ENCODE peak calls at places on chromosomes 16 and 17, in ten cellular contexts. One of them, this sample, is unnamed.

GRCh38 chr17:54967621-54968258 is 714 bp downstream of the COX11 start:
- DNase-seq in fibroblast of the aortic adventitia: peak
- DNase-seq in left ventricle myocardium inferior: no peak
- DNase-seq in fibroblast of pulmonary artery: no peak
- DNase-seq in lung: no peak
- DNase-seq in ovary: no peak
- DNase-seq in endodermal cell: peak
- DNase-seq in mammary epithelial cell: peak
- DNase-seq in upper lobe of right lung: no peak
- DNase-seq in cardiac fibroblast: peak
- DNase-seq in this sample: no peak

GRCh38 chr16:54509406-54509931 is 222.9 kb upstream of the IRX3 start:
- DNase-seq in fibroblast of pulmonary artery: no peak
- DNase-seq in ovary: no peak
- DNase-seq in endodermal cell: no peak
- DNase-seq in fibroblast of the aortic adventitia: no peak
- DNase-seq in left ventricle myocardium inferior: no peak
- DNase-seq in lung: no peak
- DNase-seq in upper lobe of right lung: no peak
- DNase-seq in cardiac fibroblast: no peak
- DNase-seq in mammary epithelial cell: no peak
- DNase-seq in this sample: no peak

GRCh38 chr17:38320482-38320881 is 23.3 kb downstream of the GPR179 start:
- DNase-seq in fibroblast of pulmonary artery: no peak
- DNase-seq in ovary: no peak
- DNase-seq in lung: peak
- DNase-seq in fibroblast of the aortic adventitia: no peak
- DNase-seq in mammary epithelial cell: no peak
- DNase-seq in left ventricle myocardium inferior: no peak
- DNase-seq in endodermal cell: no peak
- DNase-seq in upper lobe of right lung: peak
- DNase-seq in cardiac fibroblast: no peak
- DNase-seq in this sample: no peak

GRCh38 chr17:38584350-38584925 is 21.3 kb downstream of the SRCIN1 start:
- DNase-seq in mammary epithelial cell: peak
- DNase-seq in endodermal cell: peak
- DNase-seq in fibroblast of pulmonary artery: peak
- DNase-seq in ovary: peak
- DNase-seq in upper lobe of right lung: peak
- DNase-seq in lung: peak
- DNase-seq in fibroblast of the aortic adventitia: peak
- DNase-seq in left ventricle myocardium inferior: peak
- DNase-seq in cardiac fibroblast: peak
- DNase-seq in this sample: no peak

GRCh38 chr17:73797594-73798110 is 153.4 kb upstream of the SDK2 start:
- DNase-seq in mammary epithelial cell: no peak
- DNase-seq in cardiac fibroblast: no peak
- DNase-seq in upper lobe of right lung: no peak
- DNase-seq in fibroblast of the aortic adventitia: no peak
- DNase-seq in lung: no peak
- DNase-seq in left ventricle myocardium inferior: no peak
- DNase-seq in endodermal cell: peak
- DNase-seq in fibroblast of pulmonary artery: no peak
- DNase-seq in ovary: no peak
- DNase-seq in this sample: no peak

GRCh38 chr17:13587487-13588338 is 14.0 kb downstream of the HS3ST3A1 start:
- DNase-seq in fibroblast of the aortic adventitia: peak
- DNase-seq in ovary: no peak
- DNase-seq in fibroblast of pulmonary artery: no peak
- DNase-seq in cardiac fibroblast: no peak
- DNase-seq in left ventricle myocardium inferior: no peak
- DNase-seq in upper lobe of right lung: no peak
- DNase-seq in mammary epithelial cell: no peak
- DNase-seq in lung: no peak
- DNase-seq in endodermal cell: no peak
- DNase-seq in this sample: no peak

GRCh38 chr17:31469959-31470358 is 78.5 kb downstream of the RAB11FIP4 start:
- DNase-seq in upper lobe of right lung: no peak
- DNase-seq in endodermal cell: peak
- DNase-seq in fibroblast of the aortic adventitia: no peak
- DNase-seq in mammary epithelial cell: no peak
- DNase-seq in left ventricle myocardium inferior: no peak
- DNase-seq in ovary: no peak
- DNase-seq in cardiac fibroblast: no peak
- DNase-seq in lung: no peak
- DNase-seq in fibroblast of pulmonary artery: no peak
- DNase-seq in this sample: no peak

GRCh38 chr16:87780385-87780989 is 14.7 kb upstream of the KLHDC4 start:
- DNase-seq in mammary epithelial cell: peak
- DNase-seq in endodermal cell: no peak
- DNase-seq in lung: peak
- DNase-seq in left ventricle myocardium inferior: peak
- DNase-seq in fibroblast of the aortic adventitia: peak
- DNase-seq in cardiac fibroblast: peak
- DNase-seq in upper lobe of right lung: peak
- DNase-seq in ovary: no peak
- DNase-seq in fibroblast of pulmonary artery: peak
- DNase-seq in this sample: no peak

GRCh38 chr16:53456625-53457024 is 22.4 kb downstream of the RBL2 start:
- DNase-seq in upper lobe of right lung: no peak
- DNase-seq in fibroblast of pulmonary artery: no peak
- DNase-seq in ovary: no peak
- DNase-seq in fibroblast of the aortic adventitia: no peak
- DNase-seq in left ventricle myocardium inferior: no peak
- DNase-seq in lung: no peak
- DNase-seq in endodermal cell: no peak
- DNase-seq in cardiac fibroblast: no peak
- DNase-seq in mammary epithelial cell: no peak
- DNase-seq in this sample: no peak

DNA sequence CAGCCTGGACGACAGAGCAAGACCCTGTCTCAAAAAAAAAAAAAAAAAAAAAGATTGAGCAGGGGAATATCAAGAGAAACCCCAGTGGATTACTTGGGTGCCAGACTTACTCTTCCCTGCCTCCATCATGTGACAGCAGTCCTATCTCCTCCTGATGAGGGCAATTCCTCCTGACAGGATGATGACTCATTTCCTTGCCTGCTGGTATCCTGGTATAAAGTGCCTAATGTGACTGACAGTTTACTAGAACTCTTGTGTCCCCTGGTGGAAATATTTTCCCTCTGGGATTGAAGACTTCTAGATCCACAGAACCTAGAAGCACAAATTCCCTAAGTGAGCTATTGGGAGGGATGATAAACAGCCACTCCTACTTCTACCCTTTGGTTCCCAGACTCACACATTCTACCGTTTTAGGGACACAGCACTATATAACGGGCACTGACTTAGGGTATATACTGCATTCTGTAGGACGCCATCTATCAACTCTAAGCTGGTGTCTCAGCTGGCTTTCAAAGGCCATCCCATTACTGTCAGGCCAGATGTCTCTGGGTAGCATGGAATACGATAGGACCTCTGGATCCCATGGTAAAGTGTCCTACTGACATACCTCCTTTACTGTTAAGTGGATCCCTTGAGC is 114.6 kb upstream of the MED13 start:
- DNase-seq in mammary epithelial cell: peak
- DNase-seq in fibroblast of the aortic adventitia: peak
- DNase-seq in left ventricle myocardium inferior: no peak
- DNase-seq in fibroblast of pulmonary artery: peak
- DNase-seq in endodermal cell: no peak
- DNase-seq in cardiac fibroblast: peak
- DNase-seq in upper lobe of right lung: no peak
- DNase-seq in ovary: no peak
- DNase-seq in lung: no peak
- DNase-seq in this sample: no peak
- TF ChIP-seq CTCF in mammary epithelial cell: peak
- TF ChIP-seq CTCF in fibroblast of the aortic adventitia: no peak
- TF ChIP-seq CTCF in left ventricle myocardium inferior: no peak
- TF ChIP-seq CTCF in fibroblast of pulmonary artery: no peak
- TF ChIP-seq CTCF in endodermal cell: no peak
- TF ChIP-seq CTCF in cardiac fibroblast: no peak
- TF ChIP-seq CTCF in upper lobe of right lung: no peak
- TF ChIP-seq CTCF in ovary: no peak
- TF ChIP-seq CTCF in lung: no peak
- TF ChIP-seq CTCF in this sample: no peak

DNA sequence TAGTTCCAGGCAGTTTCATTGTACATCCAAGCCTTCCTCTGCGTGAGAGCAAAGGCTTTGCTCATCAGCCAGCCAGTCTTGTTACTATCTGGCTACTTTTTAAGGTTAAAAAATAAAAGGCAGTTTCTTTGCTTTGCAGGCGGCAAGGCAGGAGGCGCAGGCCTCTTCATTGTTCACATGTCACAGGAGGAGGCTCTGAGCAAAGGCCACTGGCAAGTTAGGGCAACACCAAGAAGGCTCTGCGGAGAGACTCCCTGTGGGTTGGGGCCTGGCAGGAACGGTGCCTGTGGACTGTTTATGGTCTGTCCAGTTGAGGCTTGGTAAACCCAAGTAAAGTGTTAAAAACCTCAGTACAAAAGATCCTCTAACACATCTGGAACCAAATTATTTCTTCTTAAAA is 3.9 kb upstream of the NT5C start:
- DNase-seq in fibroblast of pulmonary artery: no peak
- DNase-seq in fibroblast of the aortic adventitia: no peak
- DNase-seq in mammary epithelial cell: no peak
- DNase-seq in cardiac fibroblast: no peak
- DNase-seq in lung: no peak
- DNase-seq in upper lobe of right lung: no peak
- DNase-seq in ovary: no peak
- DNase-seq in left ventricle myocardium inferior: no peak
- DNase-seq in endodermal cell: no peak
- DNase-seq in this sample: no peak
- H3K4me3 ChIP-seq in fibroblast of pulmonary artery: no peak
- H3K4me3 ChIP-seq in fibroblast of the aortic adventitia: no peak
- H3K4me3 ChIP-seq in mammary epithelial cell: no peak
- H3K4me3 ChIP-seq in cardiac fibroblast: no peak
- H3K4me3 ChIP-seq in lung: no peak
- H3K4me3 ChIP-seq in upper lobe of right lung: no peak
- H3K4me3 ChIP-seq in ovary: no peak
- H3K4me3 ChIP-seq in left ventricle myocardium inferior: no peak
- H3K4me3 ChIP-seq in endodermal cell: no peak
- H3K4me3 ChIP-seq in this sample: no peak

GRCh38 chr16:72962347-72962746 is 85.6 kb downstream of the ZFHX3 start:
- DNase-seq in mammary epithelial cell: no peak
- DNase-seq in left ventricle myocardium inferior: no peak
- DNase-seq in upper lobe of right lung: no peak
- DNase-seq in ovary: no peak
- DNase-seq in fibroblast of the aortic adventitia: no peak
- DNase-seq in fibroblast of pulmonary artery: no peak
- DNase-seq in cardiac fibroblast: no peak
- DNase-seq in endodermal cell: no peak
- DNase-seq in lung: no peak
- DNase-seq in this sample: no peak

GRCh38 chr16:72961863-72962262 is 86.1 kb downstream of the ZFHX3 start:
- DNase-seq in fibroblast of the aortic adventitia: no peak
- DNase-seq in endodermal cell: peak
- DNase-seq in cardiac fibroblast: no peak
- DNase-seq in fibroblast of pulmonary artery: no peak
- DNase-seq in upper lobe of right lung: no peak
- DNase-seq in mammary epithelial cell: no peak
- DNase-seq in ovary: no peak
- DNase-seq in lung: no peak
- DNase-seq in left ventricle myocardium inferior: no peak
- DNase-seq in this sample: no peak

GRCh38 chr16:72959301-72959996 is 88.5 kb downstream of the ZFHX3 start:
- DNase-seq in upper lobe of right lung: no peak
- DNase-seq in left ventricle myocardium inferior: no peak
- DNase-seq in mammary epithelial cell: no peak
- DNase-seq in endodermal cell: no peak
- DNase-seq in fibroblast of the aortic adventitia: no peak
- DNase-seq in lung: no peak
- DNase-seq in cardiac fibroblast: no peak
- DNase-seq in ovary: no peak
- DNase-seq in fibroblast of pulmonary artery: no peak
- DNase-seq in this sample: no peak

GRCh38 chr16:72960101-72960500 is 87.8 kb downstream of the ZFHX3 start:
- DNase-seq in fibroblast of pulmonary artery: no peak
- DNase-seq in endodermal cell: no peak
- DNase-seq in upper lobe of right lung: no peak
- DNase-seq in mammary epithelial cell: no peak
- DNase-seq in ovary: no peak
- DNase-seq in left ventricle myocardium inferior: no peak
- DNase-seq in fibroblast of the aortic adventitia: no peak
- DNase-seq in lung: no peak
- DNase-seq in cardiac fibroblast: no peak
- DNase-seq in this sample: no peak

DNA sequence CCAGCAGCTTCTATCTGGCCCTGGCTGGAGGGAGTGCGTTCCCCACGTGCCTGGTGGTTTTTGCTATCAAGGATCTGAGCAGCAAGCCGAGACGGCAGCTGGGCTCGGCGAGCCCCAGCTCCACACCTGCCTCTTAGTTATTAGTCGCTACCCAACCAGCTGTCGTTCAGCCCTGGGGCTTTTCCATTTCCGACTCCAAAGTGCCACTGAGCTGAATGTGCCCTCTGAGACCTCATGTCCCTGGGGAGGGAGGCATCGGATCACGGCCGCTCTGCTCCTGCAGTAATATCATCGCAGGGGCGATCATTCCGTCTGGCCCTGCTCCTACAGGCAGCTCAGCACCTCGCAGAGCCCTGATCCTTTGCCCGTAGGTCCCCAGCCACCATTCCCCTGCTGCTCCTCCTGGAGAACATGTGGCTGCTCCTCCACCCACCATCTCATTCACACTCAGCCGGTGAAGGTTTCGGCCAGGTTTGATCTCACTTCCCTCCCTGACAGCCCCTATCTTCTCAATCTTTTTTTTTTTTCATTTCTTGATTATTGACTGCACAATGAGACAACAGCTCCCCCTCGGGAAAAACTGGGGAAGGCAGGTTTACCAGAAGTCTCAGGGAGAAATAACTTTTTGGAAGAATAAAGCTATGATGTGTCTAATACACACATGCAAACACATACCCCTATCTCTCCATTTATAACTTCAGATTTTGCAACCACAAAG is 86.7 kb downstream of the ZFHX3 start:
- DNase-seq in fibroblast of pulmonary artery: no peak
- DNase-seq in cardiac fibroblast: peak
- DNase-seq in upper lobe of right lung: no peak
- DNase-seq in ovary: no peak
- DNase-seq in lung: no peak
- DNase-seq in endodermal cell: no peak
- DNase-seq in fibroblast of the aortic adventitia: no peak
- DNase-seq in left ventricle myocardium inferior: no peak
- DNase-seq in mammary epithelial cell: no peak
- DNase-seq in this sample: no peak
- TF ChIP-seq CTCF in fibroblast of pulmonary artery: peak
- TF ChIP-seq CTCF in cardiac fibroblast: peak
- TF ChIP-seq CTCF in upper lobe of right lung: peak
- TF ChIP-seq CTCF in ovary: no peak
- TF ChIP-seq CTCF in lung: no peak
- TF ChIP-seq CTCF in endodermal cell: peak
- TF ChIP-seq CTCF in fibroblast of the aortic adventitia: peak
- TF ChIP-seq CTCF in left ventricle myocardium inferior: peak
- TF ChIP-seq CTCF in mammary epithelial cell: peak
- TF ChIP-seq CTCF in this sample: peak

DNA sequence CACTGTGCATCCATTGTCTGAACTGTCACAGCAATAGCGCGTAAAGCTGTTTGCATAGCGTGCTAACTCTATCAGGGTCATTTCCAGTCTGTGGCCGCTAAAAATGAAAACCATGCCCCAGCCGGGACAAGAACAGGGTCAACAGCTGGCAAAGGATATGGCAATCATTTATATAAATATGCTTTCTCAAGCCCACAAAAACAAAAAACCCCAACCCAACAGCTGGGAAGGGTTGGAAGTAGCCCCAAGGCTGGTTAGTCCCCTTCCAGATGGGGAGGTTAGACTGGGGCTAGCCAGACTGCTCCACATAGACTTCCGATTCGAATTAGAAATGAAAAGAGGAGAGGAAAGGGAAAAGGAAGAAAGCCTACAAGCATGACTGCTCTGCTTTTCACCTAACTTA is 203.3 kb upstream of the TBX2 start:
- DNase-seq in lung: no peak
- DNase-seq in mammary epithelial cell: no peak
- DNase-seq in fibroblast of pulmonary artery: no peak
- DNase-seq in endodermal cell: no peak
- DNase-seq in left ventricle myocardium inferior: no peak
- DNase-seq in cardiac fibroblast: no peak
- DNase-seq in upper lobe of right lung: no peak
- DNase-seq in fibroblast of the aortic adventitia: no peak
- DNase-seq in ovary: no peak
- DNase-seq in this sample: no peak
- H3K4me3 ChIP-seq in lung: no peak
- H3K4me3 ChIP-seq in mammary epithelial cell: no peak
- H3K4me3 ChIP-seq in fibroblast of pulmonary artery: no peak
- H3K4me3 ChIP-seq in endodermal cell: no peak
- H3K4me3 ChIP-seq in left ventricle myocardium inferior: no peak
- H3K4me3 ChIP-seq in cardiac fibroblast: no peak
- H3K4me3 ChIP-seq in upper lobe of right lung: no peak
- H3K4me3 ChIP-seq in fibroblast of the aortic adventitia: no peak
- H3K4me3 ChIP-seq in ovary: no peak
- H3K4me3 ChIP-seq in this sample: no peak